ENCODE peak calls at places on chromosome 12, in nine cellular contexts. B, L, W, X, G, M, Y, S and J are unnamed samples.

GRCh38 chr12:19799216-19799615 is 359.9 kb downstream of the AEBP2 start:
- DNase-seq in B (no peak), L (no peak), W (no peak), X (no peak), G (no peak), M (no peak), Y (no peak), S (no peak), J (peak; percentile 16)

GRCh38 chr12:120474092-120474960 is 4.8 kb upstream of the SRSF9 start:
- DNase-seq in B (peak; percentile 72), L (peak; percentile 52), W (no peak), X (no peak), G (peak; percentile 43), M (no peak), Y (peak; percentile 90), S (no peak), J (peak; percentile 93)

GRCh38 chr12:69024413-69024812 is 91.4 kb upstream of the CPM start:
- DNase-seq in B (peak; percentile 68), L (no peak), W (no peak), X (peak; percentile 37), G (no peak), M (no peak), Y (no peak), S (no peak), J (no peak)

GRCh38 chr12:115451785-115452736 is 768.1 kb upstream of the TBX3 start:
- DNase-seq in B (peak; percentile 29), L (peak; percentile 35), W (no peak), X (peak; percentile 81), G (no peak), M (no peak), Y (peak; percentile 20), S (no peak), J (peak; percentile 48)

GRCh38 chr12:10968765-10969456 is 17.8 kb downstream of the TAS2R50 start:
- DNase-seq in B (peak; percentile 63), L (no peak), W (no peak), X (no peak), G (peak; percentile 77), M (no peak), Y (peak; percentile 36), S (no peak), J (peak; percentile 53)

GRCh38 chr12:83465632-83466031 is 778.9 kb downstream of the TMTC2 start:
- DNase-seq in B (no peak), L (no peak), W (no peak), X (no peak), G (no peak), M (no peak), Y (no peak), S (no peak), J (no peak)

GRCh38 chr12:127760996-127761395 is 506.0 kb upstream of the TMEM132C start:
- DNase-seq in B (no peak), L (peak; percentile 61), W (no peak), X (no peak), G (no peak), M (no peak), Y (no peak), S (no peak), J (no peak)

GRCh38 chr12:127425474-127425873 is 841.5 kb upstream of the TMEM132C start:
- DNase-seq in B (no peak), L (no peak), W (no peak), X (no peak), G (no peak), M (no peak), Y (no peak), S (no peak), J (no peak)

GRCh38 chr12:95633049-95633545 is 81.8 kb upstream of the USP44 start:
- DNase-seq in B (peak; percentile 91), L (no peak), W (no peak), X (no peak), G (peak; percentile 67), M (no peak), Y (peak; percentile 80), S (no peak), J (peak; percentile 94)

GRCh38 chr12:1670815-1671268 is 20.0 kb upstream of the ADIPOR2 start:
- DNase-seq in B (no peak), L (no peak), W (no peak), X (no peak), G (no peak), M (no peak), Y (no peak), S (no peak), J (no peak)

GRCh38 chr12:76871751-76872150 is 7.1 kb downstream of the CSRP2 start:
- DNase-seq in B (peak; percentile 55), L (no peak), W (no peak), X (no peak), G (no peak), M (no peak), Y (no peak), S (no peak), J (no peak)

GRCh38 chr12:100904270-100904669 is 109.7 kb downstream of the ANO4 start:
- DNase-seq in B (no peak), L (no peak), W (no peak), X (no peak), G (no peak), M (no peak), Y (no peak), S (no peak), J (no peak)

GRCh38 chr12:18723752-18724151 is 14.1 kb downstream of the PLCZ1 start:
- DNase-seq in B (peak; percentile 81), L (no peak), W (no peak), X (no peak), G (peak; percentile 88), M (no peak), Y (peak; percentile 28), S (no peak), J (peak; percentile 78)

GRCh38 chr12:19018302-19018980 is 111.1 kb upstream of the PLEKHA5 start:
- DNase-seq in B (peak; percentile 85), L (no peak), W (no peak), X (no peak), G (peak; percentile 81), M (no peak), Y (no peak), S (no peak), J (peak; percentile 85)

GRCh38 chr12:107320929-107321618 is 227.7 kb upstream of the CRY1 start:
- DNase-seq in B (no peak), L (peak; percentile 15), W (peak; percentile 47), X (peak; percentile 21), G (peak; percentile 71), M (peak; percentile 49), Y (no peak), S (peak; percentile 37), J (peak; percentile 11)

GRCh38 chr12:132071837-132072384 is 72.2 kb downstream of the DDX51 start:
- DNase-seq in B (no peak), L (no peak), W (no peak), X (no peak), G (no peak), M (no peak), Y (no peak), S (no peak), J (no peak)

GRCh38 chr12:2329811-2330210 is 277.0 kb downstream of the CACNA1C start:
- DNase-seq in B (peak; percentile 17), L (no peak), W (no peak), X (no peak), G (no peak), M (no peak), Y (no peak), S (no peak), J (no peak)

GRCh38 chr12:5567021-5567744 is 135.3 kb downstream of the NTF3 start:
- DNase-seq in B (no peak), L (no peak), W (no peak), X (no peak), G (no peak), M (no peak), Y (no peak), S (no peak), J (no peak)

GRCh38 chr12:91985002-91985767 is 160.5 kb downstream of the BTG1 start:
- DNase-seq in B (peak; percentile 68), L (no peak), W (no peak), X (no peak), G (peak; percentile 48), M (no peak), Y (no peak), S (no peak), J (peak; percentile 47)

GRCh38 chr12:119176267-119177055 is 2.3 kb upstream of the HSPB8 start:
- DNase-seq in B (peak; percentile 94), L (peak; percentile 61), W (no peak), X (peak; percentile 79), G (peak; percentile 76), M (no peak), Y (peak; percentile 69), S (no peak), J (peak; percentile 87)

GRCh38 chr12:116456683-116457082 is 102.5 kb upstream of the MAP1LC3B2 start:
- DNase-seq in B (no peak), L (no peak), W (no peak), X (no peak), G (no peak), M (no peak), Y (no peak), S (no peak), J (peak; percentile 18)

GRCh38 chr12:68481181-68481941 is 129.3 kb upstream of the RAP1B start:
- DNase-seq in B (no peak), L (no peak), W (no peak), X (no peak), G (no peak), M (no peak), Y (no peak), S (no peak), J (no peak)

GRCh38 chr12:96094201-96094600 is 58.8 kb upstream of the LTA4H start:
- DNase-seq in B (no peak), L (no peak), W (no peak), X (peak; percentile 16), G (peak; percentile 61), M (no peak), Y (no peak), S (no peak), J (peak; percentile 51)

GRCh38 chr12:93453633-93454032 is 11.9 kb upstream of the UBE2N start:
- DNase-seq in B (peak; percentile 57), L (no peak), W (no peak), X (no peak), G (peak; percentile 35), M (no peak), Y (no peak), S (no peak), J (peak; percentile 52)

GRCh38 chr12:111469406-111469805 is 63.7 kb downstream of the SH2B3 start:
- DNase-seq in B (peak; percentile 44), L (no peak), W (no peak), X (no peak), G (peak; percentile 58), M (no peak), Y (no peak), S (no peak), J (peak; percentile 26)

GRCh38 chr12:67002711-67003110 is 266.4 kb upstream of the CAND1 start:
- DNase-seq in B (no peak), L (no peak), W (no peak), X (no peak), G (no peak), M (no peak), Y (no peak), S (no peak), J (no peak)

GRCh38 chr12:117334098-117334497 is 27.3 kb downstream of the NOS1 start:
- DNase-seq in B (no peak), L (no peak), W (no peak), X (no peak), G (no peak), M (no peak), Y (no peak), S (no peak), J (no peak)

GRCh38 chr12:75939016-75939642 is 92.4 kb downstream of the PHLDA1 start:
- DNase-seq in B (no peak), L (no peak), W (no peak), X (no peak), G (no peak), M (no peak), Y (no peak), S (no peak), J (no peak)

GRCh38 chr12:115257791-115258190 is 573.8 kb upstream of the TBX3 start:
- DNase-seq in B (peak; percentile 79), L (no peak), W (no peak), X (no peak), G (peak; percentile 75), M (no peak), Y (peak; percentile 20), S (no peak), J (peak; percentile 70)

GRCh38 chr12:116053479-116054195 is 223.9 kb downstream of the MED13L start:
- DNase-seq in B (peak; percentile 93), L (no peak), W (no peak), X (no peak), G (peak; percentile 93), M (no peak), Y (no peak), S (no peak), J (peak; percentile 61)

GRCh38 chr12:127964717-127965116 is 302.3 kb upstream of the TMEM132C start:
- DNase-seq in B (no peak), L (no peak), W (no peak), X (no peak), G (peak; percentile 35), M (no peak), Y (peak; percentile 33), S (no peak), J (peak; percentile 62)